ENCODE peak calls at places on chromosomes 3 and 15, in four cellular contexts. R is esophagus squamous epithelium, U is uterus, F is H1. I is an unnamed sample.

GRCh38 chr3:70999730-71000129 is 583.8 kb downstream of the FOXP1 start:
- DNase-seq in U (no peak), R (no peak), F (no peak), I (no peak)

GRCh38 chr15:57684491-57685184 is 21.9 kb upstream of the POLR2M start:
- DNase-seq in R (no peak), F (no peak), U (peak; percentile 38), I (no peak)

GRCh38 chr3:152307829-152308474 is 39.2 kb downstream of the MBNL1 start:
- DNase-seq in U (no peak), R (no peak), F (no peak), I (no peak)

GRCh38 chr3:48552111-48552911 is 4.3 kb downstream of the PFKFB4 start:
- DNase-seq in F (no peak), U (no peak), R (no peak), I (no peak)

GRCh38 chr3:45497963-45498362 is 96.6 kb upstream of the LIMD1 start:
- DNase-seq in F (no peak), R (no peak), U (peak; percentile 30), I (no peak)

GRCh38 chr15:91196768-91197167 is 96.7 kb downstream of the SV2B start:
- DNase-seq in U (no peak), F (no peak), R (no peak), I (no peak)

GRCh38 chr15:101070502-101071273 is 151.5 kb downstream of the LRRK1 start:
- DNase-seq in R (no peak), F (no peak), U (no peak), I (no peak)

GRCh38 chr3:100316656-100317069 is 17.9 kb upstream of the NIT2 start:
- DNase-seq in R (no peak), F (no peak), U (peak; percentile 34), I (peak; percentile 63)

GRCh38 chr3:70703305-70704102 is 391.1 kb upstream of the MDFIC2 start:
- DNase-seq in F (no peak), R (no peak), U (no peak), I (no peak)

GRCh38 chr15:56608140-56608778 is 125.0 kb downstream of the ZNF280D start:
- DNase-seq in U (no peak), F (no peak), R (no peak), I (no peak)

GRCh38 chr3:56831572-56831971 is 29.8 kb upstream of the ARHGEF3 start:
- DNase-seq in U (no peak), R (no peak), F (no peak), I (no peak)

GRCh38 chr3:46694520-46694919 is 1.0 kb upstream of the ALS2CL start:
- DNase-seq in F (no peak), U (no peak), R (no peak), I (no peak)

GRCh38 chr3:127964053-127964452 is 49.0 kb downstream of the KBTBD12 start:
- DNase-seq in U (no peak), R (no peak), F (no peak), I (no peak)

GRCh38 chr3:67381667-67382272 is 272.6 kb downstream of the SUCLG2 start:
- DNase-seq in F (no peak), U (no peak), R (no peak), I (no peak)

GRCh38 chr3:55801068-55801467 is 314.0 kb upstream of the WNT5A start:
- DNase-seq in U (no peak), R (no peak), F (no peak), I (no peak)

GRCh38 chr15:78930577-78931388 is 14.1 kb downstream of the CTSH start:
- DNase-seq in R (no peak), U (no peak), F (no peak), I (peak; percentile 73)

GRCh38 chr3:114880078-114880477 is 267.0 kb downstream of the ZBTB20 start:
- DNase-seq in U (no peak), R (no peak), F (no peak), I (no peak)

GRCh38 chr3:148884261-148884660 is 19.2 kb downstream of the CPA3 start:
- DNase-seq in R (no peak), U (no peak), F (no peak), I (no peak)

GRCh38 chr3:159186581-159186980 is 384.7 kb downstream of the MFSD1 start:
- DNase-seq in U (no peak), F (no peak), R (no peak), I (no peak)

GRCh38 chr3:58020740-58021071 is 12.5 kb downstream of the FLNB start:
- DNase-seq in R (no peak), F (no peak), U (no peak), I (no peak)

GRCh38 chr15:58864602-58865419 is 68.7 kb downstream of the SLTM start:
- DNase-seq in U (peak; percentile 35), R (no peak), F (peak; percentile 27), I (peak; percentile 73)

GRCh38 chr15:90934256-90934948 is 683 bp upstream of the UNC45A start:
- DNase-seq in R (peak; percentile 52), U (peak; percentile 83), F (no peak), I (peak; percentile 86)

GRCh38 chr3:128859573-128860154 is 19.8 kb upstream of the ACAD9 start:
- DNase-seq in U (no peak), F (no peak), R (no peak), I (no peak)

GRCh38 chr15:100029045-100029444 is 295.8 kb upstream of the LYSMD4 start:
- DNase-seq in R (no peak), F (no peak), U (no peak), I (no peak)

GRCh38 chr3:45343947-45344346 is 44.4 kb upstream of the LARS2 start:
- DNase-seq in F (no peak), U (no peak), R (no peak), I (no peak)

GRCh38 chr15:39835550-39835949 is 52.9 kb upstream of the FSIP1 start:
- DNase-seq in U (no peak), R (no peak), F (no peak), I (no peak)

GRCh38 chr15:33913459-33913858 is 54.8 kb upstream of the CHRM5 start:
- DNase-seq in U (no peak), R (no peak), F (no peak), I (no peak)

GRCh38 chr3:188927971-188928370 is 243.8 kb upstream of the TPRG1 start:
- DNase-seq in R (no peak), F (no peak), U (no peak), I (no peak)

GRCh38 chr3:11651900-11652299 is 8.2 kb upstream of the VGLL4 start:
- DNase-seq in R (no peak), U (no peak), F (no peak), I (no peak)

GRCh38 chr3:81216192-81216591 is 545.3 kb downstream of the GBE1 start:
- DNase-seq in F (no peak), U (no peak), R (no peak), I (no peak)

GRCh38 chr3:110526732-110527727 is 544.6 kb upstream of the NECTIN3 start:
- DNase-seq in U (no peak), R (no peak), F (no peak), I (no peak)

GRCh38 chr3:172258616-172259015 is 189.6 kb downstream of the GHSR start:
- DNase-seq in R (no peak), U (peak; percentile 32), F (no peak), I (no peak)

GRCh38 chr3:172259726-172260248 is 188.5 kb downstream of the GHSR start:
- DNase-seq in R (no peak), U (no peak), F (no peak), I (no peak)

GRCh38 chr3:172257638-172258400 is 190.4 kb downstream of the GHSR start:
- DNase-seq in R (no peak), F (no peak), U (no peak), I (no peak)

GRCh38 chr3:172260381-172260780 is 187.9 kb downstream of the GHSR start:
- DNase-seq in F (no peak), U (no peak), R (no peak), I (no peak)

DNA sequence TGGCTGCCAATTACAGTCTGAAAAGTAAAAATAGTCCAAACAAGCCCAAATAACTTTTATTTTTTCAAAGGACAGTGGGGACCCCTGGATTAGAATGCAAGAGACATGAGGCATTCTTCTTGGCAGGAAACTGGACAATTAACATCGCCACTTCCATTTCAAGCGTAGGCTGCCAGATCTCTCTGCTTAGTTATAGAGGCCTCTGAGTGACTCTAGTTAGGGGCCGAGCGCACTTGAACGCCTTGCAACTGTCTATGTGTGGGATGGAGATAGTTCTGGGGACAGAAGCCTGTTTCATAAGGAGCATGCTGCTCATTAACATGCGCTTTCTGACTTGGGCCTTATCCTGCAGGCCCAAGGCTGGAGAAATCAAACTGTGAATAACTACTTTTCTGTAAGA is 189.1 kb downstream of the GHSR start:
- DNase-seq in U (peak; percentile 37), R (no peak), F (no peak), I (no peak)
- H3K27ac ChIP-seq in U (peak overlapping the region; percentile 85), R (peak overlapping the region; percentile 78), F (peak overlapping the region; percentile 9), I (peak overlapping the region; percentile 62)

DNA sequence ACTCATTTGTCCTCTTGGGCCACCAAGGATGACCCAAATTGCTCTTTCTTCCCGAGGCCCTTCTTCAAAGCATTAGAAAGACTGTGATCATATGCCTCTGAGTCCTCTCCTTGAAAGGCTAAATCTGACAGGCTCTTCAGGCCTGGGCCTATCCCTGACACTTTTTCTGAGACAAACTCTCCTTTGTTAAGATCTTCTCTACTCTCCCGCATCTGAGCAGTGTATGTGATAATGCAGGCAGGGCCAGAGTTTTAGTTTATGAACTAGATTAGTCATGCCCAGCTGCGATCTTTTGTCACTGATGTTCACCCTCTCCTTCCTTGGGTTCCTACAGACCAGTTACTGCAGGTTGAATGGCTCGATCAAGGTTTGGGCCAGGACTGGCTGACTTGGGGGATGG is 39.2 kb downstream of the MASP1 start:
- DNase-seq in U (no peak), F (no peak), R (no peak), I (no peak)
- H3K27ac ChIP-seq in U (no peak overlapping the region), F (no peak overlapping the region), R (no peak overlapping the region), I (no peak overlapping the region)

GRCh38 chr3:33278106-33278672 is 947 bp downstream of the FBXL2 start:
- DNase-seq in F (no peak), R (no peak), U (no peak), I (no peak)
- H3K27ac ChIP-seq in F (no peak overlapping the region), R (no peak overlapping the region), U (no peak overlapping the region), I (no peak overlapping the region)

GRCh38 chr3:10332481-10333358 is 11.8 kb upstream of the SEC13 start:
- DNase-seq in U (no peak), R (no peak), F (no peak), I (no peak)
- H3K27ac ChIP-seq in U (no peak overlapping the region), R (no peak overlapping the region), F (no peak overlapping the region), I (no peak overlapping the region)

I was measured in psoas muscle.